ENCODE peak calls at places on chromosomes 7 and 10, in nine cellular contexts. Y is HFF-Myc; I is NCI-H446; S is posterior vena cava; E is C1 segment of cervical spinal cord; Z is AG09309; H is activated CD4-positive, alpha-beta T cell treated with anti-CD3 and anti-CD28 coated beads, Interleukin-2, amount 50 U/mL, for 48 hours; A is CMK; B is Calu3. Q is an unnamed sample.
A peak's percentile ranks its signal among the peaks of the same experiment; 100 is the strongest.

GRCh38 chr10:113891476-113891875 is 37.0 kb downstream of the NHLRC2 start:
- DNase-seq in Y (no peak), I (no peak), S (no peak), E (no peak), Z (no peak), H (no peak), A (no peak), B (no peak), Q (peak; percentile 2)

GRCh38 chr10:5555881-5556280 is 31.1 kb downstream of the CALML3 start:
- DNase-seq in Y (no peak), I (no peak), S (no peak), E (no peak), Z (no peak), H (no peak), A (no peak), B (no peak), Q (no peak)

GRCh38 chr10:60280475-60280874 is 109.2 kb downstream of the ANK3 start:
- DNase-seq in Y (no peak), I (peak; percentile 27), S (no peak), E (no peak), Z (no peak), H (no peak), A (no peak), B (no peak), Q (no peak)

GRCh38 chr7:19713676-19714075 is 4.8 kb upstream of the POLR1F start:
- DNase-seq in Y (no peak), I (peak; percentile 71), S (no peak), E (no peak), Z (peak; percentile 4), H (peak; percentile 28), A (peak; percentile 20), B (peak; percentile 66), Q (peak; percentile 88)

GRCh38 chr7:35261476-35262285 is 7.8 kb upstream of the TBX20 start:
- DNase-seq in Y (no peak), I (no peak), S (no peak), E (no peak), Z (no peak), H (no peak), A (no peak), B (no peak), Q (no peak)

GRCh38 chr7:17619194-17619818 is 320.9 kb downstream of the AHR start:
- DNase-seq in Y (no peak), I (no peak), S (no peak), E (no peak), Z (no peak), H (no peak), A (no peak), B (no peak), Q (no peak)

GRCh38 chr7:80736371-80736770 is 97.9 kb downstream of the CD36 start:
- DNase-seq in Y (no peak), I (no peak), S (no peak), E (no peak), Z (no peak), H (no peak), A (no peak), B (no peak), Q (no peak)

GRCh38 chr7:138663741-138664710 is 37.1 kb downstream of the SVOPL start:
- DNase-seq in Y (no peak), I (no peak), S (no peak), E (no peak), Z (no peak), H (no peak), A (no peak), B (peak; percentile 38), Q (peak; percentile 94)

GRCh38 chr10:30786131-30786530 is 156.6 kb upstream of the LYZL2 start:
- DNase-seq in Y (no peak), I (no peak), S (no peak), E (no peak), Z (no peak), H (no peak), A (no peak), B (no peak), Q (no peak)

GRCh38 chr10:5685764-5686240 is 1.2 kb downstream of the TASOR2 start:
- DNase-seq in Y (no peak), I (no peak), S (no peak), E (no peak), Z (no peak), H (no peak), A (no peak), B (no peak), Q (no peak)

GRCh38 chr10:59688921-59689351 is 20.7 kb downstream of the SLC16A9 start:
- DNase-seq in Y (no peak), I (no peak), S (no peak), E (no peak), Z (no peak), H (no peak), A (no peak), B (no peak), Q (no peak)

GRCh38 chr7:128781851-128782250 is 6.3 kb upstream of the OPN1SW start:
- DNase-seq in Y (no peak), I (no peak), S (no peak), E (no peak), Z (no peak), H (no peak), A (no peak), B (no peak), Q (no peak)

GRCh38 chr7:24576171-24577052 is 3.2 kb downstream of the PALS2 start:
- DNase-seq in Y (peak; percentile 75), I (peak; percentile 70), S (no peak), E (no peak), Z (peak; percentile 33), H (no peak), A (no peak), B (peak; percentile 56), Q (no peak)

GRCh38 chr10:72218329-72218728 is 2.3 kb upstream of the ASCC1 start:
- DNase-seq in Y (no peak), I (no peak), S (no peak), E (no peak), Z (no peak), H (no peak), A (no peak), B (no peak), Q (no peak)

GRCh38 chr10:122143238-122143841 is 127.8 kb upstream of the BTBD16 start:
- DNase-seq in Y (no peak), I (no peak), S (no peak), E (no peak), Z (no peak), H (no peak), A (no peak), B (no peak), Q (peak; percentile 47)

GRCh38 chr7:117807688-117808087 is 65.6 kb downstream of the CTTNBP2 start:
- DNase-seq in Y (no peak), I (no peak), S (no peak), E (no peak), Z (no peak), H (no peak), A (no peak), B (no peak), Q (no peak)

GRCh38 chr7:27199820-27200760 is at the start of gene HOXA13:
- DNase-seq in Y (no peak), I (peak; percentile 59), S (peak; percentile 74), E (no peak), Z (no peak), H (no peak), A (no peak), B (peak; percentile 90), Q (no peak)

GRCh38 chr10:22629126-22629525 is 85.3 kb downstream of the PIP4K2A start:
- DNase-seq in Y (no peak), I (no peak), S (no peak), E (no peak), Z (no peak), H (no peak), A (no peak), B (no peak), Q (no peak)

GRCh38 chr10:28722065-28722803 is 44.9 kb downstream of the BAMBI start:
- DNase-seq in Y (no peak), I (no peak), S (peak; percentile 85), E (peak; percentile 7), Z (no peak), H (peak; percentile 1), A (no peak), B (peak; percentile 54), Q (peak; percentile 27)

GRCh38 chr10:131872837-131873375 is 27.9 kb upstream of the PPP2R2D start:
- DNase-seq in Y (no peak), I (no peak), S (peak; percentile 81), E (no peak), Z (no peak), H (no peak), A (no peak), B (no peak), Q (no peak)

GRCh38 chr7:26990268-26990667 is 105.5 kb downstream of the HOXA1 start:
- DNase-seq in Y (no peak), I (no peak), S (no peak), E (no peak), Z (no peak), H (no peak), A (no peak), B (no peak), Q (no peak)

GRCh38 chr7:96300981-96301380 is 20.9 kb downstream of the SLC25A13 start:
- DNase-seq in Y (peak; percentile 38), I (no peak), S (no peak), E (no peak), Z (no peak), H (no peak), A (no peak), B (no peak), Q (no peak)